ENCODE peak calls at places on chromosome 15, in nine cellular contexts. X, C, K, S, H, D, L, O and N are unnamed samples. For H3K4me1, the result is how much of the 10 kb centered on the place peaks cover.

GRCh38 chr15:31474059-31474868 is 147.6 kb downstream of the KLF13 start:
- DNase-seq in X (no peak), C (no peak), K (no peak), S (no peak), H (peak), D (peak), L (no peak), O (no peak), N (no peak)

GRCh38 chr15:38530113-38530512 is 34.5 kb downstream of the RASGRP1 start:
- DNase-seq in X (no peak), C (no peak), K (no peak), S (no peak), H (no peak), D (no peak), L (peak), O (no peak), N (no peak)

GRCh38 chr15:99925661-99926461 is 192.6 kb upstream of the LYSMD4 start:
- DNase-seq in X (peak), C (peak), K (no peak), S (peak), H (peak), D (peak), L (no peak), O (peak), N (peak)

GRCh38 chr15:48802867-48803266 is 8.0 kb downstream of the CEP152 start:
- DNase-seq in X (no peak), C (no peak), K (no peak), S (no peak), H (no peak), D (no peak), L (no peak), O (no peak), N (no peak)

GRCh38 chr15:28981351-28981720 is 95.6 kb downstream of the APBA2 start:
- DNase-seq in X (no peak), C (no peak), K (no peak), S (no peak), H (no peak), D (no peak), L (no peak), O (no peak), N (no peak)

GRCh38 chr15:43915820-43916660 is 89.2 kb downstream of the WDR76 start:
- DNase-seq in X (no peak), C (no peak), K (no peak), S (no peak), H (peak), D (no peak), L (no peak), O (no peak), N (no peak)

GRCh38 chr15:90184786-90185704 is 16.1 kb upstream of the SEMA4B start:
- DNase-seq in X (peak), C (peak), K (peak), S (peak), H (peak), D (peak), L (no peak), O (peak), N (peak)

GRCh38 chr15:75309711-75310110 is 26.2 kb upstream of the COMMD4 start:
- DNase-seq in X (no peak), C (no peak), K (peak), S (no peak), H (no peak), D (no peak), L (no peak), O (no peak), N (no peak)

GRCh38 chr15:31269961-31270575 is 56.6 kb upstream of the KLF13 start:
- DNase-seq in X (no peak), C (no peak), K (no peak), S (peak), H (peak), D (peak), L (no peak), O (no peak), N (peak)

GRCh38 chr15:92665100-92665555 is 9.6 kb upstream of the FAM174B start:
- DNase-seq in X (peak), C (no peak), K (no peak), S (peak), H (peak), D (no peak), L (peak), O (no peak), N (no peak)

GRCh38 chr15:26243382-26243781 is 380.3 kb upstream of the ATP10A start:
- DNase-seq in X (no peak), C (no peak), K (no peak), S (no peak), H (no peak), D (no peak), L (no peak), O (no peak), N (no peak)

GRCh38 chr15:51076898-51077564 is 17.7 kb downstream of the TNFAIP8L3 start:
- DNase-seq in X (peak), C (no peak), K (no peak), S (peak), H (peak), D (peak), L (peak), O (peak), N (peak)

GRCh38 chr15:48584090-48584831 is 61.2 kb downstream of the FBN1 start:
- DNase-seq in X (no peak), C (no peak), K (no peak), S (no peak), H (no peak), D (no peak), L (no peak), O (no peak), N (no peak)

GRCh38 chr15:64067564-64068030 is 21.3 kb upstream of the DAPK2 start:
- DNase-seq in X (peak), C (peak), K (peak), S (peak), H (peak), D (peak), L (peak), O (no peak), N (peak)

GRCh38 chr15:31065824-31066223 is 35.7 kb downstream of the TRPM1 start:
- DNase-seq in X (peak), C (no peak), K (no peak), S (no peak), H (no peak), D (no peak), L (no peak), O (no peak), N (no peak)

GRCh38 chr15:81950841-81951414 is 94.9 kb downstream of the MEX3B start:
- DNase-seq in X (no peak), C (no peak), K (no peak), S (no peak), H (no peak), D (no peak), L (no peak), O (no peak), N (no peak)

GRCh38 chr15:39890640-39891039 is 29.4 kb downstream of the GPR176 start:
- DNase-seq in X (no peak), C (no peak), K (no peak), S (no peak), H (no peak), D (no peak), L (no peak), O (no peak), N (no peak)

GRCh38 chr15:90645873-90646605 is 71.1 kb upstream of the BLM start:
- DNase-seq in X (no peak), C (no peak), K (no peak), S (peak), H (no peak), D (peak), L (no peak), O (no peak), N (no peak)

GRCh38 chr15:41079717-41080116 is 36.4 kb downstream of the INO80 start:
- DNase-seq in X (no peak), C (no peak), K (no peak), S (no peak), H (no peak), D (no peak), L (no peak), O (no peak), N (no peak)

GRCh38 chr15:39747326-39747725 is 35.3 kb downstream of the FSIP1 start:
- DNase-seq in X (no peak), C (no peak), K (no peak), S (no peak), H (no peak), D (no peak), L (no peak), O (no peak), N (no peak)

GRCh38 chr15:59686389-59686788 is 2.7 kb downstream of the BNIP2 start:
- DNase-seq in X (no peak), C (no peak), K (no peak), S (no peak), H (no peak), D (no peak), L (peak), O (no peak), N (peak)

GRCh38 chr15:63238796-63239195 is 38.6 kb upstream of the APH1B start:
- DNase-seq in X (no peak), C (no peak), K (no peak), S (no peak), H (no peak), D (no peak), L (peak), O (no peak), N (no peak)

GRCh38 chr15:63981596-63982320 is 64.5 kb downstream of the DAPK2 start:
- DNase-seq in X (no peak), C (no peak), K (no peak), S (no peak), H (no peak), D (no peak), L (no peak), O (no peak), N (no peak)

GRCh38 chr15:44720460-44721185 is 9.3 kb downstream of the B2M start:
- DNase-seq in X (no peak), C (no peak), K (no peak), S (no peak), H (no peak), D (no peak), L (no peak), O (no peak), N (no peak)

GRCh38 chr15:70323111-70323851 is 225.6 kb upstream of the TLE3 start:
- DNase-seq in X (peak), C (no peak), K (no peak), S (peak), H (peak), D (peak), L (no peak), O (peak), N (peak)

GRCh38 chr15:36898522-36899126 is 201.7 kb downstream of the MEIS2 start:
- DNase-seq in X (no peak), C (no peak), K (peak), S (no peak), H (no peak), D (no peak), L (no peak), O (no peak), N (no peak)

GRCh38 chr15:51869074-51869425 is 39.6 kb downstream of the TMOD3 start:
- DNase-seq in X (no peak), C (peak), K (peak), S (no peak), H (no peak), D (no peak), L (no peak), O (no peak), N (peak)

GRCh38 chr15:48336940-48337339 is 5.7 kb downstream of the DUT start:
- DNase-seq in X (no peak), C (peak), K (peak), S (no peak), H (no peak), D (no peak), L (no peak), O (no peak), N (no peak)

GRCh38 chr15:40048155-40048792 is 9.3 kb upstream of the SRP14 start:
- DNase-seq in X (peak), C (no peak), K (no peak), S (peak), H (no peak), D (peak), L (no peak), O (no peak), N (peak)

GRCh38 chr15:70440416-70441138 is 322.8 kb downstream of the UACA start:
- DNase-seq in X (no peak), C (no peak), K (no peak), S (no peak), H (no peak), D (no peak), L (no peak), O (no peak), N (no peak)

GRCh38 chr15:65085990-65086679 is 9.6 kb downstream of the KBTBD13 start:
- DNase-seq in X (peak), C (peak), K (peak), S (peak), H (no peak), D (peak), L (no peak), O (no peak), N (peak)

GRCh38 chr15:101138086-101138660 is 113.7 kb downstream of the CHSY1 start:
- DNase-seq in X (no peak), C (no peak), K (no peak), S (no peak), H (no peak), D (no peak), L (no peak), O (no peak), N (no peak)

GRCh38 chr15:101495334-101496197 is 6.1 kb upstream of the PCSK6 start:
- DNase-seq in X (peak), C (no peak), K (no peak), S (no peak), H (no peak), D (no peak), L (no peak), O (no peak), N (no peak)

GRCh38 chr15:87733522-87733921 is 523.0 kb downstream of the NTRK3 start:
- DNase-seq in X (no peak), C (no peak), K (no peak), S (no peak), H (no peak), D (no peak), L (no peak), O (no peak), N (no peak)

GRCh38 chr15:71761649-71762048 is 48.7 kb upstream of the NR2E3 start:
- DNase-seq in X (no peak), C (peak), K (peak), S (no peak), H (no peak), D (peak), L (no peak), O (no peak), N (peak)

DNA sequence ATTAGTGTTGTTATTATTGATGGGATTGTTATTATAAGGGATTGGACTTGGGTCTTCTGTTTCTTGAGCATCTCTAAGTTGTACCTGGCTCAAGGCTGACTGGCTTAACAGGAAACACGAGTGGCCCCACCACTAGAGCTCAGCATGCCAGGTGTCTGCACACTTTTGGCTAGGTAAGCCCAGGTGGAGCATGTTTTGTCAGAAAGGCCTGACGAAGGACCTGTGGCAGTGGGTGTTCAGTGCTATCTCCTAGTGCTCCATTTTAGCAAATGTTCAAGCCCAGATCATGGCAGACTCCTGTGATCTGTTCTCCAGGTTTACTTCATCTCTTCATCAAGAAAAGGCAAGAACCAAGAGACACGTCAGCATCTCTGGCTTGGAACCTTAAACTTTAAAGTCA is 3.4 kb downstream of the MAP2K5 start:
- DNase-seq in X (no peak), C (no peak), K (no peak), S (no peak), H (no peak), D (no peak), L (no peak), O (no peak), N (no peak)
- TF ChIP-seq POLR2A in X (no peak), C (no peak), K (no peak), S (no peak), H (no peak), D (no peak), L (no peak), O (no peak), N (no peak)

DNA sequence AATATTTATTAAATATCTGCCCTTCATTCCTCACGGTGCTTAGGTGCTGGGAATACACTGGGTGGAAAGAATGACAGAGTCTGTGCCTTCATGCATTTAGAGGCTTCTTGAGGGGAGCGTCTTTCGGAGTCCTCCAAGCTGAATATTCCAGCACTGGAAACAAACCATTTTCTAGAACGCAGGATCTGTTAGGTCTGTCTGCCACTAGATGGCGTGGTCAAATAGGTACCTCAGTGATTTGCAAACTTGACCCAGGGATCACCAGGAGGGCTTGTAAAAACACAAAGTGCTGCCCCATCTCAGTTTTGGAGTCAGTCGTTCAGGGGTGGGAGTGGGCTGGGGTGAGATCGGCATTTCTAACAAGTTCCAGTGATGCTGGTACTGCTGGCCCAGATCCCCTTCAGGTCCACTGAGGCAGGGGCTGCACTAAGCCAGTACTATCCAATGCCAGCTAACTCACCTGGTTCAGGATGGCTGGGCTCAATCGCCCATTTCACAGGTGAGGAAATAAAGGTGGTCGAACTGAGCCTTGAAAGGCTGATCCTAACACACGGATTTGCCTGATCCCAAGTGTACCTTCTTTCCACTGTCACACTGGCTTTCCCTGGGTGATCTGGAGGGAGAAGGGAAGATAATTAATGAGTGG is 14.8 kb downstream of the ARNT2 start:
- DNase-seq in X (no peak), C (peak), K (peak), S (no peak), H (no peak), D (no peak), L (no peak), O (no peak), N (no peak)
- TF ChIP-seq EP300 in X (no peak), C (no peak), K (no peak), S (no peak), H (no peak), D (no peak), L (no peak), O (no peak), N (no peak)

DNA sequence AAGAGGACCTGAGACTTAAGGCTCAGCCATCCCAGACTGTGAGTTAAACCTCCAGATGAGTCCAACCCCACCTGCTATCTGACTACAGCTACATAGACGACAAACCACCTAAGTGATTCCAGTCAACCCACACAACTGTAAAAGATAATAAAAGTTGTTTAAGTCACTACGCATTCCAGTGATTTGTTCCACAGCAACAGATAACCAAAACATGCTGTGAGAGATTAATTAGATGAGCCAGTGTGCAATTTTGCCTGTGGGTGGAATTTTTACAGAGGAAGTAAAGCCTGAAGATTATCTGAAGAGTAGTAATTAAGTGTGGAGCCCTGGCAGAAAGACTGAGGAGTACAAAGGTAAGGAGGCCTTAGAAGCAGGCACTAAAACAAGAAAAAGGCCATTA is 5.4 kb downstream of the BTBD1 start:
- DNase-seq in X (no peak), C (no peak), K (no peak), S (no peak), H (no peak), D (no peak), L (no peak), O (no peak), N (no peak)
- H3K4me1 ChIP-seq in X (under half), C (under half), K (under half), S (half or more), H (under half), D (half or more), L (under half), O (under half), N (under half)

DNA sequence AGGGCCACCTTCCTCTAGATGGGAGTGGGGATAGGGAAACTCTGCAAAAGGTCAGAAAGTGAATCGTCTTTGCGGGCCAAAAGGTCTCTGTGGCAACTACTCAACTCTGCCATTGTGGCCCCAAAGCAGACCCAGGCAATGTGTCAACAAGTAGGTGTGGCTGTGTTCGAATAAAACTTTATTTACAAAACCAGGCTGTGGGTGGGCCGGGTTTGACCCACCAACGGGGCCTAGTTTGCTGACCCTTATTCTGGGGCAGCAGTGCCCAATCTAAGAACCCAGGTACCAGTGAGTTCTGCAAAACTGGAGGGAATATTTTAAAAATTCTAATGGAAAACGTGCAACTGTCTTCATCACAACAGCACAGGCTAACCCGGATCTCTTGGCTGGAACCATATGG is 40.9 kb downstream of the RORA start:
- DNase-seq in X (no peak), C (no peak), K (no peak), S (no peak), H (no peak), D (no peak), L (no peak), O (no peak), N (no peak)
- TF ChIP-seq POLR2A in X (no peak), C (no peak), K (no peak), S (no peak), H (no peak), D (no peak), L (no peak), O (no peak), N (no peak)

GRCh38 chr15:88913017-88913849 is at the start of gene MFGE8:
- DNase-seq in X (peak), C (peak), K (peak), S (peak), H (peak), D (peak), L (no peak), O (peak), N (peak)
- TF ChIP-seq EP300 in X (no peak), C (no peak), K (no peak), S (no peak), H (no peak), D (no peak), L (no peak), O (no peak), N (no peak)